ENCODE peak calls at places on chromosomes 16 and 17, in nine cellular contexts. M is osteoblast; B is CD4-positive, alpha-beta memory T cell; V is thoracic aorta; Q is mesendoderm; L is GM23338; G is left lung; Y is NT2/D1; E is upper lobe of left lung. A is an unnamed sample.

GRCh38 chr17:42179911-42180410 is 981 bp downstream of the KCNH4 start:
- DNase-seq in Q (peak; percentile 78), L (peak; percentile 91), E (no peak), V (no peak), Y (no peak), B (no peak), M (peak; percentile 95), G (peak; percentile 46), A (no peak)

GRCh38 chr16:875182-876040 is 74.9 kb upstream of the GNG13 start:
- DNase-seq in B (no peak), V (no peak), L (no peak), Y (no peak), M (no peak), Q (no peak), E (no peak), G (no peak), A (no peak)

GRCh38 chr16:11964761-11965539 is at the start of gene TNFRSF17:
- DNase-seq in Q (no peak), B (no peak), E (no peak), M (no peak), G (no peak), V (no peak), L (no peak), Y (no peak), A (no peak)

GRCh38 chr16:19005561-19006445 is 22.1 kb downstream of the TMC7 start:
- DNase-seq in B (no peak), L (peak; percentile 61), Y (no peak), Q (no peak), G (no peak), E (no peak), M (peak; percentile 90), V (no peak), A (no peak)

GRCh38 chr16:53042235-53042645 is 10.5 kb downstream of the CHD9NB start:
- DNase-seq in Q (peak; percentile 56), E (no peak), L (peak; percentile 60), M (no peak), G (no peak), V (no peak), Y (no peak), B (no peak), A (no peak)

GRCh38 chr17:38329808-38330730 is 13.7 kb downstream of the GPR179 start:
- DNase-seq in L (no peak), Q (no peak), B (no peak), M (peak; percentile 77), G (no peak), V (no peak), Y (no peak), E (no peak), A (no peak)

GRCh38 chr17:21418446-21419298 is 42.5 kb downstream of the KCNJ12 start:
- DNase-seq in E (no peak), B (no peak), G (peak; percentile 13), Q (no peak), Y (no peak), M (peak; percentile 73), L (no peak), V (no peak), A (no peak)

GRCh38 chr17:76154292-76154691 is 13.2 kb upstream of the FOXJ1 start:
- DNase-seq in Q (no peak), E (no peak), G (no peak), B (no peak), M (no peak), L (no peak), V (no peak), Y (no peak), A (no peak)

GRCh38 chr17:73203135-73203787 is 10.4 kb downstream of the COG1 start:
- DNase-seq in E (no peak), B (no peak), V (no peak), G (no peak), M (no peak), Y (no peak), Q (no peak), L (no peak), A (no peak)

GRCh38 chr17:21549107-21549687 is 143.1 kb upstream of the KCNJ18 start:
- DNase-seq in E (no peak), G (no peak), L (no peak), Y (no peak), V (no peak), M (no peak), Q (no peak), B (no peak), A (no peak)

GRCh38 chr16:82070656-82071369 is 35.8 kb downstream of the HSD17B2 start:
- DNase-seq in Q (peak; percentile 22), L (no peak), M (peak; percentile 82), E (no peak), Y (no peak), G (no peak), B (no peak), V (no peak), A (no peak)

GRCh38 chr17:50986989-50987660 is 121.0 kb upstream of the TOB1 start:
- DNase-seq in Q (no peak), Y (no peak), M (peak; percentile 65), G (no peak), L (no peak), B (no peak), E (no peak), V (no peak), A (no peak)

GRCh38 chr16:19583665-19584300 is 28.3 kb downstream of the VPS35L start:
- DNase-seq in B (peak; percentile 31), Y (peak; percentile 25), Q (peak; percentile 67), V (no peak), G (no peak), M (peak; percentile 74), E (peak; percentile 25), L (peak; percentile 72), A (no peak)

GRCh38 chr16:4169415-4169814 is 53.2 kb upstream of the ADCY9 start:
- DNase-seq in M (no peak), L (no peak), E (no peak), V (no peak), Y (no peak), G (no peak), B (no peak), Q (no peak), A (no peak)

GRCh38 chr17:41071606-41072375 is 6.1 kb upstream of the KRTAP2-4 start:
- DNase-seq in V (no peak), M (no peak), Y (no peak), Q (no peak), G (no peak), E (no peak), L (no peak), B (no peak), A (no peak)

GRCh38 chr16:17416461-17417221 is 54.1 kb downstream of the XYLT1 start:
- DNase-seq in Q (peak; percentile 88), Y (no peak), L (peak; percentile 78), G (peak; percentile 47), B (peak; percentile 65), M (peak; percentile 81), V (no peak), E (peak; percentile 68), A (peak; percentile 38)

GRCh38 chr16:2037115-2037514 is 10.4 kb downstream of the NHERF2 start:
- DNase-seq in Q (no peak), E (no peak), M (no peak), G (no peak), Y (no peak), V (no peak), L (no peak), B (no peak), A (no peak)

GRCh38 chr16:2035431-2036199 is 8.9 kb downstream of the NHERF2 start:
- DNase-seq in Q (no peak), L (no peak), B (no peak), M (peak; percentile 100), G (peak; percentile 72), V (peak; percentile 35), Y (no peak), E (peak; percentile 58), A (no peak)

GRCh38 chr16:2036200-2036966 is 9.7 kb downstream of the NHERF2 start:
- DNase-seq in Q (no peak), E (no peak), V (no peak), M (no peak), Y (no peak), G (no peak), L (no peak), B (no peak), A (no peak)

GRCh38 chr16:2033057-2033911 is 6.6 kb downstream of the NHERF2 start:
- DNase-seq in G (no peak), M (peak; percentile 98), B (no peak), V (peak; percentile 36), Q (peak; percentile 45), E (peak; percentile 44), L (no peak), Y (no peak), A (no peak)

GRCh38 chr16:2034695-2035430 is 8.2 kb downstream of the NHERF2 start:
- DNase-seq in G (peak; percentile 32), Q (no peak), V (no peak), E (no peak), L (no peak), B (no peak), Y (no peak), M (peak; percentile 88), A (no peak)
- H3K4me1 ChIP-seq in G (peaks cover 65% of the 10 kb centered on the region), Q (no peaks in the 10 kb centered on the region), V (peaks cover 60% of the 10 kb centered on the region), E (peaks cover 73% of the 10 kb centered on the region), L (no peaks in the 10 kb centered on the region), B (no peaks in the 10 kb centered on the region), Y (peaks cover 57% of the 10 kb centered on the region), M (peaks cover 48% of the 10 kb centered on the region), A (no peaks in the 10 kb centered on the region)

DNA sequence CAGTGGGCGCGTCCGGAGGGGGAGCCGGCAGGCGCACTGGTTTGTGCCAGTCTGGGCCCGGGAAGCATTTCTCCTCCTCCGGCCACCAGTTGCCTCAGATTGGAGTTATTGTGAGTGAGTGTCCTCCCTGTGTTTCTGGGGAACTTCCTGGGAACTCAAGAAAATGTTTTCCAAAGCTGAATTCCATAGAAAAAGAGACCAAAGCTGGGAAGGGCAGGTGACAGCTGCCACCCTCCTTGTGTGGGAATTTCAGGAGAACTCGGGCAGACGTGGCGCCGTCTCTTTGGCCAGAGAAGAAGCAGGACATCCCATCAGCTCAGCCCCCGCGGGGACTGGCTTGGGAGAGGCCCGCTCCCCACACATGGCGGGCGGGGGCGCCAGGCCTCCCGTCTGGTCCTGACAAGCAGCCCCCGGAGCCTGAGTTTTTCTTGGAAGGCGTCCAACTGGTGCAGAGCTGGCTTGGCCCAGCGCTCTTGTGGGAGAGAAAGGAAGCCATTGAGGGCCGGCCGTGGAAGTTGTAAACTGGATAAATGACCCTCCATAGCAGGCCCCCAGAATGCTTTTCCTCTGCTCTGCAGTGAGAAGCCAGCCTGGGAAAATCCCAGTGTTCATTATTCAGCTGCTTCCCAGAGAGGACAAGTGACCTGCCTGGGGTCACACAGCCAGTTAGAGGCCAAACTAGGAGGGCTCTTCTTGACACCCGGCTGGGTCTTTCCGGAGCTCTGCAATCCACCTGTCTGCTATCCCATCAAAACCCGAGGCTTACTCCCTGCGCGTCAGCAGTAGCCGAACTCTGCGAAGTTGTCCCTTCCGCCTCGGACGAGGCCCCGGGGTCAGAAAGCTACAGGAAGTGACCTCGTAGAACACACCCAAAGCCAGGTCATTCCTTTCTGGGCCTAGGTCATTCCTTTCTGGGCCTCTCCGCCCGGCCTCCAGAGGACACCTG is 39.2 kb upstream of the GSE1 start:
- DNase-seq in V (peak; percentile 65), M (peak; percentile 96), Y (no peak), E (peak; percentile 39), L (no peak), B (no peak), G (peak; percentile 49), Q (no peak), A (no peak)
- H3K4me1 ChIP-seq in V (peaks cover 31% of the 10 kb centered on the region), M (peaks cover 30% of the 10 kb centered on the region), Y (peaks cover 65% of the 10 kb centered on the region), E (peaks cover 88% of the 10 kb centered on the region), L (peaks cover 70% of the 10 kb centered on the region), B (peaks cover 43% of the 10 kb centered on the region), G (peaks cover 55% of the 10 kb centered on the region), Q (peaks cover 16% of the 10 kb centered on the region), A (peaks cover 51% of the 10 kb centered on the region)

GRCh38 chr17:77421635-77421982 is 280.8 kb downstream of the SEC14L1 start:
- DNase-seq in B (no peak), M (peak; percentile 15), G (no peak), Y (no peak), E (no peak), Q (no peak), L (no peak), V (no peak), A (no peak)
- H3K4me1 ChIP-seq in B (peaks cover 98% of the 10 kb centered on the region), M (peaks cover 62% of the 10 kb centered on the region), G (peaks cover 52% of the 10 kb centered on the region), Y (peaks cover 66% of the 10 kb centered on the region), E (peaks cover 76% of the 10 kb centered on the region), Q (peaks cover 25% of the 10 kb centered on the region), L (peaks cover 54% of the 10 kb centered on the region), V (peaks cover 68% of the 10 kb centered on the region), A (peaks cover 75% of the 10 kb centered on the region)

GRCh38 chr16:70703041-70703834 is 17.4 kb upstream of the MTSS2 start:
- DNase-seq in Q (peak; percentile 88), E (no peak), L (peak; percentile 70), Y (peak; percentile 61), B (no peak), G (no peak), V (peak; percentile 58), M (peak; percentile 99), A (no peak)
- H3K4me1 ChIP-seq in Q (no peaks in the 10 kb centered on the region), E (peaks cover 62% of the 10 kb centered on the region), L (peaks cover 6% of the 10 kb centered on the region), Y (peaks cover 51% of the 10 kb centered on the region), B (no peaks in the 10 kb centered on the region), G (peaks cover 18% of the 10 kb centered on the region), V (peaks cover 89% of the 10 kb centered on the region), M (peaks cover 70% of the 10 kb centered on the region), A (peaks cover 1% of the 10 kb centered on the region)